ENCODE peak calls at places on chromosomes 3 and 15, in ten cellular contexts. L is retinal pigment epithelial cell, S is kidney glomerular epithelial cell, A is pons, I is A172, B is iPS-NIHi11, H is A549, V is NCI-H510A treated with DMSO at 0.1 percent for 48 hours, U is NCI-H2171 treated with DMSO at 0.1 percent for 48 hours, Z is NCI-H1092 treated with DMSO at 0.1 percent for 48 hours. Y is an unnamed sample.

GRCh38 chr15:51425517-51426033 is 84.1 kb downstream of the GLDN start:
- DNase-seq in L (no peak), S (no peak), A (no peak), I (no peak), B (no peak), H (no peak), V (no peak), U (peak; percentile 48), Z (no peak), Y (no peak)

GRCh38 chr15:80367094-80367493 is 37.1 kb upstream of the ARNT2 start:
- DNase-seq in L (no peak), S (no peak), A (no peak), I (peak; percentile 38), B (peak; percentile 25), H (peak; percentile 77), V (no peak), U (no peak), Z (no peak), Y (no peak)

GRCh38 chr3:188244395-188244861 is 90.5 kb downstream of the LPP start:
- DNase-seq in L (no peak), S (peak; percentile 78), A (no peak), I (peak; percentile 80), B (no peak), H (peak; percentile 84), V (no peak), U (no peak), Z (no peak), Y (no peak)

GRCh38 chr3:94862703-94863102 is 799.8 kb downstream of the NSUN3 start:
- DNase-seq in L (no peak), S (peak; percentile 38), A (peak; percentile 37), I (peak; percentile 47), B (peak; percentile 48), H (peak; percentile 52), V (peak; percentile 10), U (peak; percentile 65), Z (peak; percentile 1), Y (no peak)

GRCh38 chr3:45277636-45278035 is 51.5 kb upstream of the TMEM158 start:
- DNase-seq in L (no peak), S (no peak), A (no peak), I (no peak), B (no peak), H (no peak), V (no peak), U (no peak), Z (no peak), Y (no peak)

GRCh38 chr15:31498756-31499155 is 172.1 kb downstream of the KLF13 start:
- DNase-seq in L (no peak), S (no peak), A (no peak), I (no peak), B (no peak), H (no peak), V (no peak), U (no peak), Z (no peak), Y (no peak)

GRCh38 chr3:107579372-107579771 is 56.6 kb downstream of the BBX start:
- DNase-seq in L (no peak), S (no peak), A (no peak), I (no peak), B (no peak), H (no peak), V (no peak), U (no peak), Z (no peak), Y (no peak)

GRCh38 chr15:100824211-100824610 is 55.4 kb upstream of the ALDH1A3 start:
- DNase-seq in L (no peak), S (no peak), A (no peak), I (no peak), B (no peak), H (no peak), V (no peak), U (no peak), Z (no peak), Y (no peak)

GRCh38 chr3:7546219-7546618 is 685.3 kb downstream of the GRM7 start:
- DNase-seq in L (no peak), S (peak; percentile 61), A (peak; percentile 21), I (no peak), B (no peak), H (peak; percentile 23), V (no peak), U (no peak), Z (no peak), Y (no peak)

GRCh38 chr3:44983413-44984040 is 7.5 kb downstream of the EXOSC7 start:
- DNase-seq in L (no peak), S (no peak), A (no peak), I (no peak), B (no peak), H (no peak), V (no peak), U (no peak), Z (no peak), Y (no peak)

Y was measured in psoas muscle.